ENCODE peak calls at places on chromosomes 5 and 9, in seven cellular contexts. B, N, L, X, W, D and U are unnamed samples.

GRCh38 chr5:15791274-15791673 is 291.3 kb downstream of the FBXL7 start:
- DNase-seq in D (no peak), L (no peak), N (no peak), X (no peak), B (no peak), W (no peak), U (no peak)

GRCh38 chr9:107137495-107138202 is 145.4 kb upstream of the RAD23B start:
- DNase-seq in B (no peak), D (no peak), W (peak), X (no peak), N (peak), L (no peak), U (no peak)

GRCh38 chr5:159099049-159099760 is 511 bp downstream of the EBF1 start:
- DNase-seq in D (no peak), W (no peak), N (peak), X (peak), L (no peak), B (no peak), U (no peak)

GRCh38 chr5:124901081-124901480 is 154.6 kb upstream of the ZNF608 start:
- DNase-seq in X (no peak), N (no peak), B (no peak), W (no peak), L (no peak), D (no peak), U (no peak)

GRCh38 chr5:149671544-149671943 is 58.6 kb upstream of the PPARGC1B start:
- DNase-seq in L (peak), X (no peak), N (no peak), B (no peak), D (peak), W (no peak), U (peak)

GRCh38 chr9:109319631-109320233 is 1.1 kb downstream of the EPB41L4B start:
- DNase-seq in D (no peak), B (no peak), N (no peak), X (peak), W (no peak), L (peak), U (peak)

GRCh38 chr9:98045234-98046160 is 11.0 kb upstream of the NANS start:
- DNase-seq in N (no peak), W (peak), B (no peak), D (no peak), L (no peak), X (no peak), U (no peak)

GRCh38 chr9:110058304-110058953 is 149.5 kb downstream of the C9orf152 start:
- DNase-seq in D (peak), B (no peak), W (peak), N (peak), X (no peak), L (peak), U (peak)

GRCh38 chr5:146699129-146699528 is 179.4 kb downstream of the PPP2R2B start:
- DNase-seq in X (no peak), D (no peak), W (no peak), B (no peak), L (no peak), N (no peak), U (no peak)

GRCh38 chr9:22008662-22009562 is at the start of gene CDKN2B:
- DNase-seq in B (peak), X (peak), W (peak), L (peak), D (peak), N (no peak), U (peak)

GRCh38 chr9:98031935-98032334 is 24.6 kb upstream of the NANS start:
- DNase-seq in B (no peak), X (no peak), D (no peak), N (no peak), L (no peak), W (no peak), U (no peak)

GRCh38 chr5:82522912-82523311 is 244.8 kb upstream of the RPS23 start:
- DNase-seq in B (no peak), X (no peak), W (peak), N (no peak), L (no peak), D (no peak), U (no peak)

GRCh38 chr9:135329571-135330306 is 149.8 kb upstream of the PPP1R26 start:
- DNase-seq in W (no peak), L (no peak), N (no peak), X (no peak), D (peak), B (no peak), U (no peak)

GRCh38 chr9:34547960-34548603 is 25.3 kb upstream of the ENHO start:
- DNase-seq in N (peak), L (peak), X (peak), D (peak), B (peak), W (peak), U (peak)

GRCh38 chr9:137480686-137481683 is 21.9 kb upstream of the NSMF start:
- DNase-seq in D (no peak), W (no peak), L (no peak), N (no peak), B (no peak), X (peak), U (no peak)

GRCh38 chr5:60177596-60177995 is 284.1 kb upstream of the PDE4D start:
- DNase-seq in B (no peak), W (no peak), X (no peak), D (no peak), L (no peak), N (no peak), U (no peak)

GRCh38 chr5:72847439-72847838 is 31.0 kb downstream of the TNPO1 start:
- DNase-seq in L (no peak), D (no peak), B (no peak), X (no peak), W (no peak), N (no peak), U (no peak)

GRCh38 chr5:32419791-32420190 is 24.7 kb downstream of the ZFR start:
- DNase-seq in L (no peak), X (no peak), D (no peak), N (no peak), B (no peak), W (no peak), U (no peak)

GRCh38 chr9:92425578-92425977 is 1.3 kb upstream of the OMD start:
- DNase-seq in X (no peak), D (no peak), B (no peak), L (no peak), N (no peak), W (no peak), U (no peak)

GRCh38 chr5:142749321-142749720 is 20.9 kb upstream of the ARHGAP26 start:
- DNase-seq in W (no peak), D (no peak), L (no peak), N (no peak), X (no peak), B (no peak), U (no peak)

GRCh38 chr5:39198080-39198479 is 21.3 kb downstream of the FYB1 start:
- DNase-seq in X (no peak), N (peak), L (no peak), B (no peak), W (peak), D (no peak), U (no peak)

GRCh38 chr5:172282277-172283019 is 1.1 kb downstream of the UBTD2 start:
- DNase-seq in X (no peak), D (no peak), L (no peak), W (no peak), N (no peak), B (no peak), U (no peak)

GRCh38 chr9:94772654-94773303 is 46.3 kb downstream of the AOPEP start:
- DNase-seq in L (no peak), B (no peak), X (no peak), D (no peak), N (no peak), W (no peak), U (no peak)

GRCh38 chr9:97740848-97741821 is 44.0 kb upstream of the XPA start:
- DNase-seq in B (peak), N (no peak), X (peak), D (peak), W (no peak), L (peak), U (peak)

GRCh38 chr9:112762726-112763518 is 12.4 kb downstream of the SNX30 start:
- DNase-seq in X (no peak), D (no peak), W (no peak), L (no peak), N (no peak), B (no peak), U (no peak)

GRCh38 chr5:74199436-74200210 is 440.9 kb downstream of the ENC1 start:
- DNase-seq in W (no peak), L (no peak), B (no peak), N (no peak), X (no peak), D (no peak), U (no peak)

GRCh38 chr5:159982421-159983173 is 26.3 kb upstream of the TTC1 start:
- DNase-seq in L (no peak), W (no peak), N (no peak), X (no peak), B (no peak), D (no peak), U (no peak)

GRCh38 chr5:61686491-61687257 is 354.6 kb downstream of the ZSWIM6 start:
- DNase-seq in N (no peak), X (no peak), D (no peak), W (no peak), L (no peak), B (no peak), U (no peak)

GRCh38 chr9:13163946-13164345 is 115.5 kb downstream of the MPDZ start:
- DNase-seq in N (no peak), W (no peak), X (no peak), D (no peak), B (no peak), L (no peak), U (no peak)

GRCh38 chr5:135432113-135432512 is 15.0 kb downstream of the DCANP1 start:
- DNase-seq in N (no peak), W (no peak), X (no peak), D (no peak), L (no peak), B (no peak), U (no peak)

GRCh38 chr5:135429326-135429725 is 17.8 kb downstream of the DCANP1 start:
- DNase-seq in D (no peak), B (no peak), L (no peak), W (peak), N (no peak), X (no peak), U (no peak)

GRCh38 chr5:135428586-135428985 is 18.6 kb downstream of the DCANP1 start:
- DNase-seq in W (no peak), X (no peak), D (no peak), N (no peak), L (no peak), B (no peak), U (no peak)

GRCh38 chr5:135426102-135427082 is 20.8 kb downstream of the DCANP1 start:
- DNase-seq in X (no peak), D (no peak), N (peak), L (no peak), W (peak), B (no peak), U (no peak)

DNA sequence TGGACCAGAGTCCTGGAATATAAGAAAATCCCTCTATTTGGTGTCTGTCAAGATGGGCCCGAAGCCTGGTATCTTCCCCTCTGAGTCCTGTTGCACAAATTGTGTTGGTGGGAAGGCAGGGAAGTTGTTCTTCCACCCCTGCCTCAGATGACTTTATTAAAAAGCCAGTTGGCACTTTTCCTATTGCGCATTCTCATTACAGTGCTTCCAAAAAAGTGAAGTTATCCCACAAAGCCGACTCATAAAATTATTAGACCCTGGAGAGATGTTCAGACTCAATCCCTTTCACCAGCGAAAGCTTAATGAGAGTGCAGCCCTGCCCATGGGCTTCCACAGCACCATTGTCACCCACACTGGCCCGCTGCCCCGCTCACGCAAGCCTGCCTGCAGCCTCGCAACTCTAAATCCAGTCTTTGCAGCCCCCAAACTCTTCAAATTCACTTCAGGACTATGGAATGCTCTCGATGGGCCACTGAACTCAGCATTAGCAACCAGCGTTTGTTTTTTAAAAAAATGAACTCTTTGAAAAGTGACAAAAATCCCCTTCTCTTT is 17.2 kb downstream of the DCANP1 start:
- DNase-seq in D (no peak), N (no peak), L (no peak), X (no peak), B (no peak), W (no peak), U (no peak)
- H3K27ac ChIP-seq in D (no peak), N (no peak), L (no peak), X (no peak), B (no peak), W (no peak), U (no peak)

GRCh38 chr5:3181641-3182040 is 414.0 kb upstream of the IRX1 start:
- DNase-seq in L (no peak), N (no peak), W (no peak), D (no peak), X (no peak), B (no peak), U (no peak)

GRCh38 chr5:3179220-3179619 is 416.4 kb upstream of the IRX1 start:
- DNase-seq in D (no peak), B (no peak), L (no peak), W (no peak), X (no peak), N (no peak), U (no peak)

GRCh38 chr5:3180610-3181009 is 415.0 kb upstream of the IRX1 start:
- DNase-seq in L (no peak), N (no peak), W (no peak), B (no peak), X (no peak), D (no peak), U (no peak)

GRCh38 chr5:3185488-3185887 is 410.1 kb upstream of the IRX1 start:
- DNase-seq in X (no peak), B (no peak), D (no peak), L (no peak), N (no peak), W (no peak), U (no peak)

GRCh38 chr5:3182477-3182876 is 413.2 kb upstream of the IRX1 start:
- DNase-seq in B (no peak), N (no peak), W (no peak), L (no peak), D (no peak), X (no peak), U (no peak)
- TF ChIP-seq EP300 in B (no peak), N (no peak), W (no peak), L (no peak), D (no peak), X (no peak), U (no peak)

GRCh38 chr5:93626801-93627200 is 43.8 kb downstream of the NR2F1 start:
- DNase-seq in B (no peak), N (no peak), D (no peak), L (no peak), W (no peak), X (no peak), U (no peak)

GRCh38 chr5:93623153-93623552 is 40.1 kb downstream of the NR2F1 start:
- DNase-seq in W (no peak), N (no peak), L (no peak), B (no peak), X (no peak), D (no peak), U (no peak)

GRCh38 chr5:93622240-93622885 is 39.3 kb downstream of the NR2F1 start:
- DNase-seq in W (peak), B (no peak), N (no peak), L (no peak), D (no peak), X (peak), U (no peak)

GRCh38 chr5:93620487-93621339 is 37.7 kb downstream of the NR2F1 start:
- DNase-seq in B (peak), X (peak), W (peak), D (peak), L (peak), N (peak), U (peak)

DNA sequence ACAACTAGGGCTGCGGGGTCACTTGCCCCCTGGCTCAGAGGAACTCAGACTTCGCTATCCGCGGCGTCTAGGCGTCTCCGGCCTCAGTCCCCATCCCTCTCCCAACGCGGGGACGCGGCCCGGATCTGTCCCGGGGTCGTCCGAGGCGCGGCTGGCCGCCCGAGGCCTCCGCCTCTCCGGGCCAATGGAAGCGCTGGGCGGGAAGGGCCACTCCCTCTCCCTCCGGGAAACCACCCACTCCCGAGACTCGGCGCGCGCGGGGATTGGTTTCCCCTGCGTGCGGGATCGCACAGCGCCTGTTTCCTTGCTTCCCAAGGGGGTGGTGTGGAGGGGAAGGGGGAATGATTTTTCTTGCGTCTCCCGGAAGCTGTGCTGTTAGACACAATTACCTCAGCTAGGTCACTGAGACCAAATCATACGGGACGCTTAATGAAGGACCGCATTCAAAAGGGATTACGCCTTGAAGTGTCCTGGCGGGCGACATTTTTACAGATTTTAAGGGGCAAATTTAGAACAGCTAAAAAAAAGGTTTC is 38.4 kb downstream of the NR2F1 start:
- DNase-seq in D (peak), L (peak), B (peak), N (peak), X (peak), W (peak), U (peak)
- TF ChIP-seq POLR2A in D (no peak), L (no peak), B (no peak), N (no peak), X (peak), W (no peak), U (no peak)

GRCh38 chr9:79701651-79702050 is 129.9 kb downstream of the TLE4 start:
- DNase-seq in B (no peak), X (no peak), N (no peak), W (no peak), D (peak), L (no peak), U (peak)
- H3K27ac ChIP-seq in B (no peak), X (no peak), N (no peak), W (no peak), D (peak), L (no peak), U (no peak)

DNA sequence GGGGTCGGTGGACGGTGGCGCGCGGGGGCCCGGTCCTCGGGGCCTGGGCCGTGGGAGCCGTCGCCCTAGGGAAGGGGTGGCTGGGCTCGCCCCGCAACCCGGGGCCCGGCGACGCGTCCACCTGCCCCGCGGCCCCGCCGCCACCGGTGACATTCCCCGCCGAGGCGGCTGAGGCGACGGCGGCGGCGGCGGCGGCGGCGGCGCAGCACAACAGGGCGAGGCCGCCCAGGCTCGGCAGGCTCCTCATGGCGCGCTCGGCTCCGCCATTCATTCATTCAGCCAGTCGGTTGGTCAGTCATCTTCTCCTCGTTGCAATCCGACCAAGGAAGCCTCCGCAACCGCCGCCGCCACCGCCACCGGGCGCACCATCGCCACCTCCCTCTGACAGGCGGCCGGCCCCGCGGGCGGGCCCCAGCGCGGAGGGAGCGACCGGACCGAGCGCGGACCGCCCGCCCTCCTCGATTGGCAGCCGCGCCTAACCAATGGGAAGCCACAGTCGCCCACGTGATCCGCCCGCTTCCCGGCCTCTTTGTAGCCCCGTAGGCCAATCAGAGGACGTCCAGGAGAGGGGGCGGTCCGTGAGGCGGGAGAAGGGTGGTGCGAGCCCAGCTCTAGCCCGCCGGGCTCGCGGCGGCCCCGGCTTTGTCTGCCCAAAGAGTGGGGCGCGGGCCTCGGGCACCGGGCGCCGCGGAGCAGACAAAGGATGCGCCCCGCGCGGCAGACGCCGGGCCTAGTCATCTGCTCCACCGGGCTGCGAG is at the start of gene MEGF9:
- DNase-seq in N (peak), B (peak), W (peak), D (peak), L (peak), X (peak), U (peak)
- TF ChIP-seq EP300 in N (no peak), B (no peak), W (no peak), D (no peak), L (no peak), X (no peak), U (no peak)